ENCODE peak calls at places on chromosomes 5 and 9, in eight cellular contexts. Z is GM23338, S is HCT116, V is Panc1, M is HepG2, E is GM12878, T is K562, I is upper lobe of left lung. O is an unnamed sample.

GRCh38 chr5:127358782-127359181 is 68.2 kb downstream of the MEGF10 start:
- ATAC-seq in Z (no peak), S (no peak), V (no peak), M (no peak), E (no peak), T (no peak), I (no peak), O (no peak)

GRCh38 chr5:53571403-53571802 is 11.0 kb downstream of the NDUFS4 start:
- ATAC-seq in Z (no peak), S (no peak), V (no peak), M (no peak), E (no peak), T (no peak), I (no peak), O (no peak)

GRCh38 chr5:3226171-3226570 is 369.5 kb upstream of the IRX1 start:
- ATAC-seq in Z (no peak), S (no peak), V (no peak), M (no peak), E (no peak), T (no peak), I (no peak), O (no peak)

GRCh38 chr9:12889402-12890106 is 114.7 kb downstream of the LURAP1L start:
- ATAC-seq in Z (no peak), S (no peak), V (no peak), M (no peak), E (no peak), T (no peak), I (no peak), O (no peak)

GRCh38 chr5:37721447-37721871 is 118.4 kb downstream of the GDNF start:
- ATAC-seq in Z (no peak), S (no peak), V (no peak), M (no peak), E (peak), T (no peak), I (no peak), O (no peak)

GRCh38 chr9:76643399-76644117 is 120.7 kb upstream of the PCA3 start:
- ATAC-seq in Z (peak), S (no peak), V (no peak), M (no peak), E (peak), T (no peak), I (no peak), O (no peak)

GRCh38 chr5:171813270-171813669 is 27.7 kb downstream of the SMIM23 start:
- ATAC-seq in Z (no peak), S (no peak), V (no peak), M (no peak), E (no peak), T (no peak), I (no peak), O (no peak)

GRCh38 chr5:68331202-68332108 is 115.9 kb downstream of the PIK3R1 start:
- ATAC-seq in Z (no peak), S (no peak), V (no peak), M (no peak), E (peak), T (no peak), I (no peak), O (peak)

GRCh38 chr5:65059681-65060598 is 291.2 kb downstream of the CWC27 start:
- ATAC-seq in Z (no peak), S (no peak), V (no peak), M (no peak), E (peak), T (no peak), I (no peak), O (no peak)

GRCh38 chr5:61280205-61280604 is 51.9 kb upstream of the ZSWIM6 start:
- ATAC-seq in Z (no peak), S (peak), V (peak), M (no peak), E (peak), T (no peak), I (peak), O (no peak)

GRCh38 chr9:112013261-112013660 is 116.6 kb downstream of the UGCG start:
- ATAC-seq in Z (no peak), S (no peak), V (no peak), M (no peak), E (peak), T (peak), I (no peak), O (no peak)

GRCh38 chr5:139930406-139930805 is 112.7 kb downstream of the NRG2 start:
- ATAC-seq in Z (no peak), S (no peak), V (no peak), M (no peak), E (no peak), T (no peak), I (no peak), O (no peak)

GRCh38 chr9:33408087-33408486 is 5.7 kb upstream of the AQP7 start:
- ATAC-seq in Z (no peak), S (peak), V (peak), M (no peak), E (peak), T (no peak), I (peak), O (no peak)

GRCh38 chr5:28862137-28862859 is 1823.9 kb upstream of the CDH9 start:
- ATAC-seq in Z (no peak), S (no peak), V (no peak), M (peak), E (no peak), T (no peak), I (no peak), O (no peak)

GRCh38 chr5:90421136-90421535 is 11.6 kb upstream of the CETN3 start:
- ATAC-seq in Z (peak), S (peak), V (peak), M (peak), E (peak), T (peak), I (no peak), O (no peak)

GRCh38 chr9:122030357-122030756 is 62.8 kb downstream of the TTLL11 start:
- ATAC-seq in Z (no peak), S (no peak), V (no peak), M (no peak), E (no peak), T (no peak), I (no peak), O (no peak)

GRCh38 chr5:124139477-124139876 is 607.0 kb downstream of the ZNF608 start:
- ATAC-seq in Z (no peak), S (no peak), V (no peak), M (no peak), E (no peak), T (no peak), I (no peak), O (no peak)

GRCh38 chr5:62582198-62582597 is 3.6 kb downstream of the LRRC70 start:
- ATAC-seq in Z (no peak), S (no peak), V (no peak), M (no peak), E (no peak), T (no peak), I (no peak), O (no peak)

GRCh38 chr5:149172709-149173505 is 31.6 kb downstream of the ABLIM3 start:
- ATAC-seq in Z (no peak), S (no peak), V (no peak), M (peak), E (no peak), T (peak), I (no peak), O (no peak)

GRCh38 chr9:133835273-133835901 is 97.2 kb upstream of the SARDH start:
- ATAC-seq in Z (peak), S (no peak), V (no peak), M (no peak), E (no peak), T (no peak), I (no peak), O (no peak)

GRCh38 chr5:142981886-142982820 is 212.0 kb downstream of the ARHGAP26 start:
- ATAC-seq in Z (peak), S (peak), V (peak), M (peak), E (no peak), T (no peak), I (peak), O (peak)

GRCh38 chr9:136051568-136052432 is 43.3 kb downstream of the NACC2 start:
- ATAC-seq in Z (peak), S (peak), V (peak), M (peak), E (peak), T (no peak), I (peak), O (peak)

GRCh38 chr9:93633492-93634221 is 57.3 kb downstream of the PHF2 start:
- ATAC-seq in Z (peak), S (no peak), V (no peak), M (no peak), E (no peak), T (no peak), I (no peak), O (no peak)

GRCh38 chr5:68949711-68950110 is 144.1 kb upstream of the SLC30A5 start:
- ATAC-seq in Z (no peak), S (no peak), V (no peak), M (no peak), E (no peak), T (no peak), I (no peak), O (no peak)

GRCh38 chr9:89740722-89741121 is 135.9 kb downstream of the GADD45G start:
- ATAC-seq in Z (no peak), S (no peak), V (no peak), M (no peak), E (peak), T (no peak), I (no peak), O (no peak)

GRCh38 chr9:107213561-107214028 is 69.5 kb upstream of the RAD23B start:
- ATAC-seq in Z (no peak), S (peak), V (peak), M (peak), E (peak), T (peak), I (peak), O (no peak)

GRCh38 chr5:168670881-168671575 is 91.9 kb upstream of the PANK3 start:
- ATAC-seq in Z (peak), S (peak), V (peak), M (peak), E (no peak), T (peak), I (no peak), O (no peak)

GRCh38 chr5:122781465-122781864 is 6.6 kb downstream of the SNX2 start:
- ATAC-seq in Z (no peak), S (no peak), V (no peak), M (no peak), E (no peak), T (no peak), I (no peak), O (no peak)

GRCh38 chr5:24535646-24536045 is 109.1 kb downstream of the CDH10 start:
- ATAC-seq in Z (peak), S (no peak), V (no peak), M (no peak), E (no peak), T (no peak), I (no peak), O (no peak)

GRCh38 chr9:85536514-85536913 is 205.2 kb downstream of the AGTPBP1 start:
- ATAC-seq in Z (no peak), S (no peak), V (no peak), M (no peak), E (no peak), T (no peak), I (no peak), O (no peak)

GRCh38 chr5:66892715-66893114 is 296.5 kb downstream of the MAST4 start:
- ATAC-seq in Z (no peak), S (no peak), V (no peak), M (no peak), E (no peak), T (no peak), I (no peak), O (no peak)

GRCh38 chr5:147482426-147483196 is 27.3 kb downstream of the DPYSL3 start:
- ATAC-seq in Z (no peak), S (no peak), V (no peak), M (no peak), E (peak), T (no peak), I (no peak), O (no peak)

GRCh38 chr5:155052532-155052931 is 39.0 kb downstream of the KIF4B start:
- ATAC-seq in Z (no peak), S (no peak), V (no peak), M (no peak), E (peak), T (no peak), I (no peak), O (no peak)

GRCh38 chr5:59107692-59108091 is 524.8 kb downstream of the RAB3C start:
- ATAC-seq in Z (no peak), S (no peak), V (no peak), M (no peak), E (no peak), T (no peak), I (no peak), O (peak)

GRCh38 chr5:146027746-146028145 is 77.6 kb downstream of the PLAC8L1 start:
- ATAC-seq in Z (no peak), S (peak), V (peak), M (no peak), E (no peak), T (no peak), I (no peak), O (no peak)

GRCh38 chr5:55483903-55484302 is 50.9 kb downstream of the PLPP1 start:
- ATAC-seq in Z (peak), S (no peak), V (no peak), M (peak), E (no peak), T (no peak), I (no peak), O (no peak)

GRCh38 chr5:132422720-132423442 is 53.4 kb downstream of the SLC22A5 start:
- ATAC-seq in Z (no peak), S (peak), V (peak), M (peak), E (peak), T (peak), I (no peak), O (no peak)

GRCh38 chr9:546797-547223 is 294.7 kb upstream of the DMRT1 start:
- ATAC-seq in Z (peak), S (peak), V (no peak), M (peak), E (peak), T (peak), I (no peak), O (peak)

GRCh38 chr5:40428129-40428528 is 251.6 kb upstream of the PTGER4 start:
- ATAC-seq in Z (no peak), S (no peak), V (no peak), M (no peak), E (no peak), T (no peak), I (no peak), O (no peak)

GRCh38 chr9:38032266-38032830 is 36.7 kb downstream of the SHB start:
- ATAC-seq in Z (peak), S (no peak), V (peak), M (no peak), E (no peak), T (no peak), I (peak), O (peak)

DNA sequence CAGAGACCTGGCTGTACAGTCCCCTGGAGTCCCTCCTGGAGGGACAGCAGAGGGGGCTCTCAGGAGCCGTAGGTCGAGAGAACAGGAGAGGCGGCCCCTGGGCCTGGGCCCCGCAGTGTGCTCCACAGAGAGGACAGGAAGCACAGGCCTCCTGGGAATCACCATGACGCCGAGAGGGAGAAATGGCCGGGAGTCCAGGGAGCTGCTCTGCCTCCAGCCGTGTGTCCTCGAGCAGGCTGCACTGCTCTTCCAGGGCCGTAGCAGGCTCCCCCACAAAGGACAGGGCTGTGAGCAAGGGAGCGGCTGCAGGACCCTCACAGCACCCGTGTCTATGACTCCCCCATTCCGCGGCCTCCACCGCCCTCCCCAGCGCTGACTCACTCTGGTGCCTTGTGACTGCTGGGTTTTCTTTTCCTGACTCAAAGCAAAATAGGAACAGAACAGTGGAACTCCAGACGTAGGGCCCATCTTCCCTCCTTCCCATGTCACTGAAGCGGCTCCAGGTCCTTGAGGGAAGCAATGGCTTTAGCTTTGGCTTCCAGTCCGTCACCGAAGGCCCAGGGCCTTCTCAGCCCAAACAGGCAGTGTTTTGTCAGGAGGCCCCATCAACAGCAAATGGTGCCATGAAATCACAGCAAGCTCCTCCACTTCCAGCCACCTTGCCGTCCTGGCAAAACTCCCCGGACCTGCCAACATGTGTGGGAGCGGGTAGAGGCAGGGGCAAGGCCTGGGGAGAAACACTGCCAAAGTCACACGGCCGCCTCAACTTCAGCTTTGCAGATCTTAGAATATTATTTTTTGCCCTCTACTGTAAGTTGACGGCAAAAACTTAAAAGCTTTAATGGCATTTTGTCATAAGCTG is 114.2 kb downstream of the LHFPL2 start:
- ATAC-seq in Z (peak), S (no peak), V (no peak), M (no peak), E (no peak), T (peak), I (peak), O (peak)
- TF ChIP-seq POLR2AphosphoS5 in Z (no peak), S (no peak), V (no peak), M (no peak), E (no peak), T (no peak), I (peak), O (no peak)

GRCh38 chr9:114677418-114677817 is 4.6 kb downstream of the TEX48 start:
- ATAC-seq in Z (no peak), S (peak), V (no peak), M (no peak), E (no peak), T (peak), I (peak), O (no peak)
- TF ChIP-seq POLR2AphosphoS5 in Z (no peak), S (no peak), V (no peak), M (no peak), E (no peak), T (no peak), I (no peak), O (no peak)

DNA sequence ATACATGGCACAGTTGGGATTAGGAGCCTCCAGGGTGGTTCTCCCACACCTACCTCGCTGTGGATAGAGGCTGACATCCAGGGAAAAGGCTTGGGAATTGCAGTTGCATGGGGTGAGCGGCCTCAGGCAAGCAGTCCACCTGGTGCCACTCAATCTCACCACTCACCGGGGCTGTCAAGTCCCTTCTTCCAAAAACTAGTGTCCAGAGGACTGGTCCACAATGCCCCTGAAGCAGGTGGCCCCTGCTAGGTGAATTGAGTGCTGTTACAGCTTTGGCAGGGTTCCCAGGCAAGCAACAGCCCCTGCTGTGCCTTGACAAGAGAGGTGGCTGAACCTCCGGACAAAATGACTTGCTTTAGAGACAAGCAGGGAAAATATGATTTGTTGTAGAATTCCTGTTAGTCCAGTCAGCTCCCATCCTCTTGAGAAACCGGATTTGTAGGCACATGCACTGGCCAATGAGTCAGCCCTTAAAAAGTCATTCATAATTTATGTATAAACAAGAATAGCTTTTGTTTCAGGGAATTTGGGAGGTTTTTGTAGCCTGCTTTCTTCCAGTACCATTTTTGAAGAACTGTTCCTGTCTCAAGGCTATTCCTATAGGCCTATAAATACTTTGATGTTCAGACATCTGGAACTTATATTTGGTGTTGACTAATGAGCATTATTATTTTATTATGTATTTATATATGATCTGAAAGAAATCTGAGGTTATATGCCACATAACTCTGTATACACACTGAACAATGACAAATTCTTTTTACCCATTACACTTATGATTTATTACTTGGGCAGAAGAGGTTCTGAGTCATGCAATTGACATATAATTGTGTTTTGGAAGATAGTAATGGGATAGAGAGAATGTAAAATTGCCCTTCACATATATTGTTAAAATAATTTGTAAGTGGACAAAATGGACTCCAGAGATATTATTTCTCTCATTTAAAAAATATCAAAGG is 411.1 kb downstream of the ACTL7B start:
- ATAC-seq in Z (no peak), S (peak), V (no peak), M (no peak), E (no peak), T (no peak), I (peak), O (peak)
- TF ChIP-seq POLR2AphosphoS5 in Z (no peak), S (peak), V (no peak), M (no peak), E (no peak), T (no peak), I (no peak), O (peak)

GRCh38 chr9:5449521-5450359 is 602 bp upstream of the CD274 start:
- ATAC-seq in Z (no peak), S (peak), V (no peak), M (no peak), E (no peak), T (no peak), I (no peak), O (no peak)

GRCh38 chr9:5452286-5452609 is 1.9 kb downstream of the CD274 start:
- ATAC-seq in Z (no peak), S (no peak), V (no peak), M (no peak), E (peak), T (no peak), I (no peak), O (no peak)

GRCh38 chr9:5448461-5448860 is 1.9 kb upstream of the CD274 start:
- ATAC-seq in Z (no peak), S (no peak), V (no peak), M (no peak), E (no peak), T (no peak), I (no peak), O (no peak)

GRCh38 chr9:5448016-5448415 is 2.3 kb upstream of the CD274 start:
- ATAC-seq in Z (no peak), S (no peak), V (no peak), M (no peak), E (no peak), T (no peak), I (no peak), O (no peak)

GRCh38 chr9:5450360-5451051 is at the start of gene CD274:
- ATAC-seq in Z (peak), S (peak), V (peak), M (peak), E (peak), T (peak), I (peak), O (peak)
- TF ChIP-seq POLR2AphosphoS5 in Z (no peak), S (peak), V (no peak), M (no peak), E (peak), T (no peak), I (peak), O (peak)

GRCh38 chr5:10567781-10568321 is 4.0 kb downstream of the ANKRD33B start:
- ATAC-seq in Z (no peak), S (no peak), V (no peak), M (no peak), E (no peak), T (no peak), I (no peak), O (peak)
- TF ChIP-seq POLR2AphosphoS5 in Z (no peak), S (no peak), V (no peak), M (no peak), E (no peak), T (no peak), I (no peak), O (peak)

O was measured in gastroesophageal sphincter.